ENCODE peak calls at places on chromosome 3, in five cellular contexts. T is HCT116; F is breast epithelium; N is CD8-positive, alpha-beta T cell; R is ascending aorta. V is an unnamed sample. For H3K4me1, the result is how much of the 10 kb centered on the place peaks cover.

GRCh38 chr3:11367116-11367781 is 95.1 kb downstream of the ATG7 start:
- DNase-seq in T (no peak), F (no peak), N (no peak), R (peak), V (no peak)

GRCh38 chr3:153667341-153667740 is 453.8 kb upstream of the ARHGEF26 start:
- DNase-seq in T (no peak), F (no peak), N (no peak), R (no peak), V (no peak)

GRCh38 chr3:98977520-98977919 is 76.0 kb upstream of the DCBLD2 start:
- DNase-seq in T (peak), F (no peak), N (no peak), R (no peak), V (no peak)

GRCh38 chr3:154568064-154568463 is 138.1 kb upstream of the GPR149 start:
- DNase-seq in T (no peak), F (no peak), N (no peak), R (no peak), V (no peak)

GRCh38 chr3:110528305-110529121 is 543.1 kb upstream of the NECTIN3 start:
- DNase-seq in T (no peak), F (no peak), N (no peak), R (no peak), V (no peak)

GRCh38 chr3:62046326-62046725 is 327.0 kb downstream of the FEZF2 start:
- DNase-seq in T (no peak), F (no peak), N (no peak), R (no peak), V (no peak)

GRCh38 chr3:195113074-195113473 is 157.9 kb downstream of the XXYLT1 start:
- DNase-seq in T (no peak), F (no peak), N (no peak), R (no peak), V (no peak)

GRCh38 chr3:97958396-97958795 is 13.8 kb downstream of the RIOX2 start:
- DNase-seq in T (no peak), F (no peak), N (no peak), R (no peak), V (no peak)

GRCh38 chr3:181417748-181418147 is 294.0 kb upstream of the SOX2 start:
- DNase-seq in T (no peak), F (no peak), N (no peak), R (no peak), V (no peak)

GRCh38 chr3:128349963-128350599 is 116.6 kb downstream of the DNAJB8 start:
- DNase-seq in T (no peak), F (no peak), N (no peak), R (no peak), V (no peak)

GRCh38 chr3:101615525-101615924 is 41.5 kb downstream of the PCNP start:
- DNase-seq in T (no peak), F (no peak), N (no peak), R (no peak), V (no peak)

GRCh38 chr3:122563717-122564025 is 429 bp downstream of the PARP9 start:
- DNase-seq in T (no peak), F (no peak), N (no peak), R (no peak), V (no peak)

GRCh38 chr3:186473166-186473565 is 71.0 kb downstream of the CRYGS start:
- DNase-seq in T (no peak), F (no peak), N (no peak), R (no peak), V (no peak)

GRCh38 chr3:22263042-22263441 is 512.0 kb upstream of the ZNF385D start:
- DNase-seq in T (no peak), F (no peak), N (no peak), R (no peak), V (no peak)

GRCh38 chr3:45223889-45224730 is 2.0 kb downstream of the TMEM158 start:
- DNase-seq in T (no peak), F (no peak), N (no peak), R (no peak), V (no peak)

GRCh38 chr3:104878395-104878794 is 488.3 kb upstream of the ALCAM start:
- DNase-seq in T (no peak), F (no peak), N (no peak), R (no peak), V (no peak)

GRCh38 chr3:78963771-78964170 is 804.0 kb downstream of the ROBO1 start:
- DNase-seq in T (no peak), F (no peak), N (no peak), R (no peak), V (no peak)

GRCh38 chr3:63914312-63914711 is 2.1 kb upstream of the SCAANT1 start:
- DNase-seq in T (no peak), F (no peak), N (no peak), R (peak), V (no peak)

GRCh38 chr3:14170569-14171159 is 7.7 kb downstream of the XPC start:
- DNase-seq in T (no peak), F (no peak), N (no peak), R (no peak), V (no peak)

GRCh38 chr3:121670676-121671075 is 10.0 kb upstream of the HCLS1 start:
- DNase-seq in T (no peak), F (no peak), N (no peak), R (no peak), V (no peak)

GRCh38 chr3:4814302-4814903 is 164.8 kb upstream of the BHLHE40 start:
- DNase-seq in T (no peak), F (no peak), N (no peak), R (no peak), V (no peak)

GRCh38 chr3:149625795-149626194 is 32.0 kb downstream of the WWTR1 start:
- DNase-seq in T (no peak), F (no peak), N (no peak), R (no peak), V (no peak)

GRCh38 chr3:195886181-195887141 is 21.9 kb downstream of the TNK2 start:
- DNase-seq in T (no peak), F (no peak), N (no peak), R (no peak), V (no peak)

GRCh38 chr3:133843634-133844033 is 38.0 kb downstream of the SRPRB start:
- DNase-seq in T (no peak), F (no peak), N (no peak), R (no peak), V (no peak)

GRCh38 chr3:149523899-149524298 is 49.4 kb downstream of the TM4SF4 start:
- DNase-seq in T (no peak), F (no peak), N (no peak), R (no peak), V (no peak)

GRCh38 chr3:149575213-149575961 is 82.4 kb downstream of the WWTR1 start:
- DNase-seq in T (no peak), F (no peak), N (no peak), R (peak), V (no peak)

GRCh38 chr3:87127286-87127685 is 99.8 kb upstream of the CHMP2B start:
- DNase-seq in T (no peak), F (no peak), N (no peak), R (no peak), V (no peak)

GRCh38 chr3:112092439-112093179 is 6.4 kb downstream of the C3orf52 start:
- DNase-seq in T (no peak), F (no peak), N (no peak), R (no peak), V (no peak)

GRCh38 chr3:184180165-184180564 is 5.5 kb downstream of the AP2M1 start:
- DNase-seq in T (no peak), F (no peak), N (no peak), R (peak), V (no peak)

GRCh38 chr3:98786364-98786930 is 23.3 kb downstream of the ST3GAL6 start:
- DNase-seq in T (no peak), F (no peak), N (no peak), R (no peak), V (no peak)

GRCh38 chr3:136547293-136547692 is 204.9 kb downstream of the STAG1 start:
- DNase-seq in T (no peak), F (no peak), N (no peak), R (no peak), V (no peak)

GRCh38 chr3:187131981-187132380 is 7.3 kb downstream of the RPL39L start:
- DNase-seq in T (no peak), F (no peak), N (no peak), R (no peak), V (no peak)

GRCh38 chr3:179079537-179079936 is 7.9 kb upstream of the ZMAT3 start:
- DNase-seq in T (no peak), F (no peak), N (no peak), R (no peak), V (no peak)

GRCh38 chr3:156643729-156644389 is 30.5 kb upstream of the TIPARP start:
- DNase-seq in T (no peak), F (no peak), N (peak), R (no peak), V (no peak)

GRCh38 chr3:113754486-113755159 is 7.8 kb downstream of the ATP6V1A start:
- DNase-seq in T (no peak), F (no peak), N (no peak), R (no peak), V (no peak)

GRCh38 chr3:13087320-13087985 is 14.2 kb upstream of the IQSEC1 start:
- DNase-seq in T (no peak), F (no peak), N (no peak), R (no peak), V (no peak)

GRCh38 chr3:178083906-178084823 is 452.1 kb upstream of the KCNMB2 start:
- DNase-seq in T (peak), F (no peak), N (no peak), R (no peak), V (no peak)

GRCh38 chr3:27714692-27715453 is 7.2 kb downstream of the EOMES start:
- DNase-seq in T (no peak), F (no peak), N (no peak), R (no peak), V (no peak)

GRCh38 chr3:29486087-29486486 is 205.2 kb downstream of the RBMS3 start:
- DNase-seq in T (no peak), F (no peak), N (no peak), R (no peak), V (no peak)

GRCh38 chr3:18024715-18025114 is 282.3 kb upstream of the TBC1D5 start:
- DNase-seq in T (no peak), F (no peak), N (no peak), R (no peak), V (no peak)

GRCh38 chr3:57797701-57798487 is 41.8 kb downstream of the SLMAP start:
- DNase-seq in T (no peak), F (no peak), N (no peak), R (no peak), V (no peak)
- H3K4me1 ChIP-seq in T (half or more), F (under half), N (under half), R (under half), V (under half)

GRCh38 chr3:49512791-49513355 is 41.4 kb upstream of the BSN start:
- DNase-seq in T (no peak), F (no peak), N (no peak), R (no peak), V (no peak)

GRCh38 chr3:49509028-49509561 is 39.0 kb downstream of the DAG1 start:
- DNase-seq in T (no peak), F (no peak), N (no peak), R (no peak), V (no peak)

GRCh38 chr3:49513494-49514179 is 40.6 kb upstream of the BSN start:
- DNase-seq in T (no peak), F (no peak), N (no peak), R (no peak), V (no peak)

GRCh38 chr3:49511631-49512030 is 41.6 kb downstream of the DAG1 start:
- DNase-seq in T (no peak), F (no peak), N (no peak), R (no peak), V (no peak)
- H3K27ac ChIP-seq in T (no peak), F (no peak), N (no peak), R (no peak), V (no peak)

DNA sequence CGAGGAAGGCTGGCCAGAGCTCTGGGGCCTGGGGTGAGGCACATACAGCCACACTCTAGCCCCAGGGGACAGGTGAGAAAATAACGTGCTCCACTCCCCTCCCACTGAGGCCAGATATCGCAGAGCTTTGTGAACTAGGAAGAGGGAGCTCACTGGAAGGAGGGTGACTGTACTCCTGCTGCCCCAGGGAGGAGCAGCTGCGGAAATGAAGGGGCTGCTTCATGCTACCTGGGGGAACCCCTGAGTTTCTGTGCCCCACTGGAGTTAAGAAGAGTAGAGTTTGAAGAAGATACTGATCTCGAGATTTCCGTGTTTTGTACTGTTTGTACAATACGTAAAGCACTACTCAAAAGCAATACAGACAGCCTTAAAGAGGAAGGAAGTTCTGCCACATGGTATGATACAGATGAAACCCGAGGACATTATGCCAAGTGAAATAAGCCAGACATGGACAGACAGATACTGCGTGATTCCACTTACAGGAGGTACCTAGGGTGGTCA is 44.6 kb downstream of the CMTM6 start:
- DNase-seq in T (no peak), F (no peak), N (peak), R (no peak), V (peak)
- H3K4me3 ChIP-seq in T (no peak), F (no peak), N (peak), R (no peak), V (no peak)

DNA sequence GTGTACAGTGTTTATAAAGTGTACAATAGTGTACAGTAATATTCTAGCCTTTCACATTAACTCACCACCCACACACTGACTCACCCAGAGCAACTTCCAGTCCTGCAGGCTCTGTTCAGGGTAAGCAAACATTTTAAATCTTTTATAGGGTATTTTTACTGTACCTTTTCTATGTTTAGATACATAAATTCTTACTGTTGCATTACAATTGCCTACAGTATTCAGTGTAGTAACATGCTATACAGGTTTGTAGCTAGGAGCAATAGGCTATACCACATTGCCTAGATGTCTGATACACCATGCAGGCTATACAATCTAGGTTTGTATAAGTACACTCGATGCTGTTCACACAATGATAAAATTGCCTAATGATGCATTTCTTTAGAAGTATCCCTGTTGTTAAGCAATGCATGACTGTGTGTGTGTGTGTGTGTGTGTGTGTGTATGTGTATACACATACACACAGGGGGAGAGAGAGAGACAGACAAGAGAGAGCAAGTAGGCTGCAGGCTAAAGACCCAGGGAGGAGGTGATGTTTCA is 72.5 kb upstream of the PRR23C start:
- DNase-seq in T (no peak), F (no peak), N (no peak), R (no peak), V (no peak)
- H3K4me1 ChIP-seq in T (half or more), F (under half), N (under half), R (under half), V (under half)

DNA sequence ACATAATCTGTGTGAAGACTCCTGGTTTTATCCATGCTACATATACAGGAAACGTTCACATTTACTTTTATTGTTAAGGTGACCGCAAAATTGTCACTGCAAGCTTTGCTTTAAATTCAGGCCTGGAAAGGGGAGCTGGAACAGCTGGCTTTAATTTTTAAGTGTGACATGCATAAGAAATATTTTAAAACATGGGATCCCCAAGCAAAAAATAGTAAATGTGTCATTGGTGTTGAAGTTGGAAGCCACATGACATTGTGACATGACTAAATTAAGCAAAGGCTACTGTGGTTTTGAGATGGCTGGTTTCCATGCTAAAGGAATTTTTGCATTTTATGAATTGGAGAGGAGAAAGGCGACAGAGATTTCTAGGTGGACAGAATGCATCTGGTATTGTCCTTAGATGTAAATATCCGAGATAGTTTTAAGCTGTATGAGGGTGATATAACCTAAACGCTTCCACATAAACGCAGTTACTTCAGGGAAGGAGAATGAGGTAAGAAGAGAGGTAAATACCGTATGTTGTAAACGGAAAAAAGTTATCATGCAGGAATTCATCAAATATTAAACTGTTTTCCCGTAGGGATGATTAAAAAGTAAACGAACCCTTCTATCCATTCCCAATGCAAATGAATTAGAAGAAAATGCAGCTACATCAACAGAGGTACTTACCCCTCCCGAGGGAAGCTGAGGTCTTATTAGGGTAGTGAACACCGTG is 927 bp upstream of the FYTTD1 start:
- DNase-seq in T (no peak), F (no peak), N (no peak), R (no peak), V (no peak)
- H3K27ac ChIP-seq in T (peak), F (peak), N (peak), R (peak), V (peak)

GRCh38 chr3:107264888-107265287 is 112.4 kb upstream of the CCDC54 start:
- DNase-seq in T (no peak), F (no peak), N (no peak), R (no peak), V (no peak)

GRCh38 chr3:107265526-107265925 is 111.7 kb upstream of the CCDC54 start:
- DNase-seq in T (no peak), F (no peak), N (no peak), R (no peak), V (no peak)

GRCh38 chr3:107260221-107260620 is 117.0 kb upstream of the CCDC54 start:
- DNase-seq in T (no peak), F (no peak), N (no peak), R (no peak), V (no peak)

GRCh38 chr3:107268461-107268860 is 108.8 kb upstream of the CCDC54 start:
- DNase-seq in T (no peak), F (no peak), N (no peak), R (no peak), V (no peak)

DNA sequence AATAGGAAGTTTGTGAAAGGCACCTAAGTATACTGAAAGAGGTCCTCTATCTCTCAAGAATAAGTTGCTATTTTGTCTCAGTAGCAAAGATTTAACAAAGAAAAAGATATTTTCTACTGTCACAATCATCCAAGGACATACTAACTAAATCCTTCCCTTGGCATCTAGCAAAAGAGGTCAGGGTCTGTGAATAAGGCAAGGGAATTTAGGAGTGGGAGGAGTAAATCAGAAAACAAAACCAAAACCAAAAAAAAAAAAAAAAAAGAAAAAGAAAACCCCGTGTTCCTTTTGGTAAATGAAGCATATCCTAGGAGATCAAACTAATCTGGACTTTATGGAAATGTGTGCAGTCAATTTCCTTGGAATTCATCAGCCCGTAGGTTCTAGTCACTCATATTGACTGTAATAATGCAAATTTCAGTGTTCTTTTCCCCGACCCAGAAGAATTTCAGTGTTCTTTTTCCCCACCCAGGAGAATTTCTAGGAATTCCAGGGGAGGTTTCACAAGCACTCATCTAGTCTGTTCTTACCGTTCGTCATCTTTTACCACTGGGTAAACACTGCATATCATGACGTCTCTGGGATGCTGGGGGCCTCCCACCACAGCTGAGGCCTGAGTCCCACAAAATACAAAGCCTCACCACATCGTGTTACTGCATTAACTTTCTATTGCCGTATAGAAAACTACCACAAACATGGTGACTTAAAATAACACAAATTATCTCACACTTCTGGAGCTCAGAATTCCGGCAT is 113.8 kb upstream of the CCDC54 start:
- DNase-seq in T (no peak), F (no peak), N (no peak), R (no peak), V (no peak)
- H3K4me3 ChIP-seq in T (no peak), F (no peak), N (no peak), R (peak), V (peak)

GRCh38 chr3:46933261-46933660 is 43.3 kb downstream of the CCDC12 start:
- DNase-seq in T (no peak), F (no peak), N (no peak), R (no peak), V (no peak)

GRCh38 chr3:46935168-46935858 is 41.2 kb downstream of the CCDC12 start:
- DNase-seq in T (peak), F (peak), N (no peak), R (peak), V (no peak)

GRCh38 chr3:46934508-46935167 is 41.9 kb downstream of the CCDC12 start:
- DNase-seq in T (no peak), F (no peak), N (no peak), R (no peak), V (no peak)

GRCh38 chr3:46932455-46933225 is 43.9 kb downstream of the CCDC12 start:
- DNase-seq in T (no peak), F (peak), N (no peak), R (no peak), V (no peak)

GRCh38 chr3:46934067-46934466 is 42.5 kb downstream of the CCDC12 start:
- DNase-seq in T (no peak), F (no peak), N (no peak), R (no peak), V (no peak)
- H3K4me1 ChIP-seq in T (half or more), F (under half), N (under half), R (half or more), V (under half)

V was measured in effector memory CD4-positive, alpha-beta T cell.